ENCODE peak calls at places on chromosomes 11 and 22, in six cellular contexts. D, A, S, M, Y and R are unnamed samples.

GRCh38 chr22:40638261-40638660 is 1.7 kb upstream of the MRTFA start:
- DNase-seq in Y (no peak), A (no peak), S (no peak), D (no peak), M (no peak), R (no peak)

GRCh38 chr11:77407613-77408012 is 66.3 kb downstream of the PAK1 start:
- DNase-seq in D (no peak), M (peak), S (peak), Y (peak), A (peak), R (no peak)

GRCh38 chr22:43789452-43789851 is 22.7 kb downstream of the EFCAB6 start:
- DNase-seq in Y (no peak), A (peak), M (peak), D (no peak), S (peak), R (no peak)

GRCh38 chr22:37343343-37343742 is 61.0 kb downstream of the CYTH4 start:
- DNase-seq in S (no peak), Y (no peak), M (no peak), A (no peak), D (peak), R (no peak)

GRCh38 chr11:47980093-47980906 is at the start of gene PTPRJ:
- DNase-seq in S (peak), D (peak), M (peak), A (no peak), Y (peak), R (peak)

GRCh38 chr11:111379500-111380136 is 543 bp upstream of the POU2AF1 start:
- DNase-seq in S (no peak), Y (no peak), M (no peak), A (no peak), D (no peak), R (no peak)

GRCh38 chr11:89736566-89736965 is 26.5 kb downstream of the TRIM77 start:
- DNase-seq in A (no peak), Y (no peak), D (no peak), S (no peak), M (no peak), R (no peak)

GRCh38 chr11:88692306-88692705 is 354.8 kb upstream of the CTSC start:
- DNase-seq in S (no peak), A (no peak), M (no peak), Y (no peak), D (no peak), R (no peak)

GRCh38 chr11:35330924-35331323 is 88.4 kb downstream of the SLC1A2 start:
- DNase-seq in S (no peak), M (no peak), A (no peak), D (no peak), Y (no peak), R (no peak)

GRCh38 chr22:39785232-39785631 is 108.3 kb downstream of the ENTHD1 start:
- DNase-seq in M (no peak), D (no peak), A (no peak), Y (no peak), S (no peak), R (no peak)

GRCh38 chr22:33476716-33477115 is 418.5 kb upstream of the SYN3 start:
- DNase-seq in M (peak), S (peak), A (peak), Y (no peak), D (no peak), R (no peak)

GRCh38 chr11:91047882-91048281 is 825.0 kb upstream of the CHORDC1 start:
- DNase-seq in S (no peak), D (no peak), A (no peak), Y (no peak), M (no peak), R (no peak)

GRCh38 chr11:104385884-104386283 is 221.9 kb upstream of the PDGFD start:
- DNase-seq in Y (no peak), S (no peak), M (no peak), D (no peak), A (no peak), R (no peak)

GRCh38 chr11:726278-726915 is 20.4 kb downstream of the EPS8L2 start:
- DNase-seq in D (no peak), Y (no peak), A (no peak), M (no peak), S (peak), R (no peak)

GRCh38 chr22:38082986-38083710 is 836 bp downstream of the SLC16A8 start:
- DNase-seq in D (no peak), M (no peak), A (no peak), S (no peak), Y (no peak), R (no peak)

DNA sequence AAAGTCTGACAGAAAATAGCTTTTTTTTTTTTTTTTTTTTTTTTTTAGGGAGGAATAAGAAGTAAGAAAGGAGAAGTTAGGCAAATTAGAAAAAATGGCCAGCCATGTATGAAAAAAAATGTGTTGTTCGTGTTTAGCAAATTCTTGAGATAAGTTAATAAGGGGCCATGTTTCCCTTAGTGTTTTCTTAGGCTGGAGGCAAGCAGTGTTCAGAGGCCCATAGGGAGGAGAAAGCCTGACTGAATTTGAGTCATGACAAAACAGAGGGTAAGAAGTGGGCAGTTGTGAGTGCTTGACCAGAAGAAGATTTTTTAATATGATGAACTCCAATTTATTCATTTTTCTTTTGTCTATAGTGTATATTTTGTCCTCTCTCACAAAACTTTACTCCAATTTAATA is 766.4 kb downstream of the FAM181B start:
- DNase-seq in M (no peak), D (no peak), S (no peak), A (peak), Y (no peak), R (no peak)
- H3K27ac ChIP-seq in M (no peak), D (no peak), S (no peak), A (no peak), Y (no peak), R (no peak)

DNA sequence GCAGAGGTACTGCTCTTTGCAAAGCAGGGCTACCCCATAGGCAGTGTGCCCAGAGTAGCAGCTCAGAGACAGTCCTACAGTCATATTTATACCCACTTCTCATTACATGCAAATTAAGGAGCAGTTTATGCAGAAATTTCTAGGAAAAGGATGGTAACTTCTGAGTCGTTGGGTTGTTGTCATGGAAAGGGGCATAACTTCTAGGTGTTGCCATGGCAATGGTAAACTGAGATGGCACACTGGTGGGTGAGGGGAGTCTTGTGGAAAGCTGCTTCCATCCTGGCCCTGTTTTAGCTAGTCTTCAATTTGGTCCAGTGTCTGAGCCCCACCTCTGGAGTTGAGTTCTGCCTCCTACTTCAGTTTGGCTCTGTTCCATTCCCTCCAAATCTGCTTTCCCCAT is 77.4 kb downstream of the MN1 start:
- DNase-seq in M (no peak), S (no peak), D (no peak), Y (no peak), A (no peak), R (no peak)
- H3K27ac ChIP-seq in M (no peak), S (no peak), D (no peak), Y (no peak), A (no peak), R (no peak)

DNA sequence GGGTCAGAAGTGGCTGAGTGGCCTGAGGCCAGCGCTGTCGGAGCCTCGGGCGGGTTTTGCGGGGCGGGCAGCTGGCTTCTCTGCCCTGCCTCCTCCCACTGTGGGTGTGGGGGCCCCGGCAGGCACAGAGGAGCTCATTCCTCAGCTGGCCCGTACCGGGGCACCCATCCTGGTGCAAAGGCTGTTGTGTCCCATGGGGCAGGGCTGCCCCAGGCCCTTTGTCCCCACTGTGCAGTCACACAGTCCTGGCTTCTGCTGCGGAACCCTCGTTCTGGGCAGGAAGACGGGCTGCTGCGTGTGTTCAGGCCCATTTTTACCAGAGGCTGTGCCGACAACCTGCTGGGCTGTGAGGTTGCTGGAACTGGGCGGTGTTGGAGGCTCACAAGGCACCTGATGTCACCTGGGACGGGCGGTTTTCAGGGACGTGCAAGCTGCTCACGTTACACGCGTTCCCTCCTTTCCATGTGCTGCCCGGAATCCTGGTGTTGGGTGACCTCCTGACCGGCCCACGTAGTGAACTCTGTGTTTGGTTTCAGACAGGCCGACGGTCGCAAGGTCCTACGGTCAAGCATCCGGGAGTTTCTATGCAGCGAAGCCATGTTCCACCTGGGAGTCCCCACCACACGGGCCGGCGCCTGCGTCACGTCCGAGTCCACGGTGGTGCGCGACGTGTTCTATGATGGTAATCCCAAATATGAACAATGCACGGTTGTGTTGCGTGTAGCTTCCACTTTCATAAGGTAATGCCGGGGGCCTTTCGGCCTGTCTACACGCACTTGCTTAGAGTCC is 5.2 kb downstream of the SELENOO start:
- DNase-seq in M (no peak), Y (no peak), A (no peak), S (no peak), D (no peak), R (no peak)
- H3K27ac ChIP-seq in M (no peak), Y (no peak), A (no peak), S (no peak), D (peak), R (no peak)

GRCh38 chr11:44404736-44405395 is 94.9 kb upstream of the ALX4 start:
- DNase-seq in A (no peak), D (no peak), M (no peak), Y (no peak), S (no peak), R (no peak)

GRCh38 chr11:44409071-44409470 is 99.1 kb upstream of the ALX4 start:
- DNase-seq in D (no peak), M (no peak), Y (no peak), S (no peak), A (no peak), R (no peak)

GRCh38 chr11:44407211-44407996 is 97.5 kb upstream of the ALX4 start:
- DNase-seq in D (no peak), A (no peak), M (no peak), Y (no peak), S (peak), R (no peak)

GRCh38 chr11:44409558-44410236 is 99.8 kb upstream of the ALX4 start:
- DNase-seq in S (no peak), Y (no peak), M (no peak), D (no peak), A (no peak), R (no peak)

DNA sequence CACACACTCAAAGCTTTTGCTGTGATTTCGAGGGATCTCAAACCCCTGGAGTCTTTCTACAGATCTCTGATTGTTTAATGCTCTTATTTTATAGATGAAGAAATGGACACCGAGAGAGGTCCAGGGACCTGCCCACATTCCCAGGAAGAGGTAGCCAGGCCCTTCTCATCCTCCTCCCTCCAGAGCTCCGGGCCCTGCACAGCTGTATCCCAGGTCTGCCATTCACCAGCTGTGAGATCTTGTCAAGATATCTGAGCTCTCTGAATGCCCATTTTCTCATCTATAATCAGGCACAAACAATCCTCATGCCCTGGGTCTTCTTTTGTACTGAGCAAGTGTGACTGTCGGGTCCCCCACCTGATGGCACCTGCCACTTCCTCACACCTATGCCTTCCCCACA is 98.2 kb upstream of the ALX4 start:
- DNase-seq in M (no peak), D (no peak), A (no peak), Y (no peak), S (no peak), R (no peak)
- H3K27ac ChIP-seq in M (no peak), D (no peak), A (no peak), Y (no peak), S (no peak), R (no peak)

DNA sequence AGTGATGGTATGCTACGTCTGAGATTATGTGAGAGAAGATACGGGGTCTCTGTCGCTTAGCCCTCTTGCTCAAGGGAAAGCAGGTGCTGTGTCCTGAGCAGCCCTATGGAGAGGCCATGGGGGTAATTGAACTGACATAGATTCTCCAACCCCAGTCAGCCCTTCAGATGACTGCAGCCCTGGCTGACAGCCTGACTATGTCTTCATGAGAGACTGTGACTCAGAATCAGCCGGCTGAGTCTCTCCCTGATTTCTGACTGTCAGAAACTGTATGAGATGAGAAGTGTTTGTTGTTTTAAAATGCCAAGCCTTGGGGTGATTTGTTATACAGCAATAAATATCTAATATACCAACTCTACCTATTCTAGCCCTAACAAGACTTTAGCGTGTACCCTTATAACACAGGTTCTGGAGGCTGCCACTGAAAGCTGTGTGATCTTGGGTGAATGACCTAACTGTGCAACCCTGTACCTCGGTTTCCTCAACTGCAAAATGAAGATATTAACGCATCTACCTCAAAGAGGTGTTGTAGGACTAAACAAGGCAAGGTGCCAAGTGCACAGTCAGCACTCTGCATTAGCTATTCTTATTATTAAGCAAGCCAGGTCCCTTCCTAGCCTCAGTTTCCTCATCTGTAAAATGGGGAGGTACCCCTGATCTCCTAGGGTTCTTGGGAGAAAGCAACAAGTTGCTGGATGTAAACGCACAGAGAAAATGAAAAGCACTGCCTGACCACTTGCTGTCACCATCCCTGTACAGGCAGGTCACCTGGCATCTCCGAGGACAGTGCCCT is 24.9 kb downstream of the SLC43A1 start:
- DNase-seq in A (peak), D (no peak), S (no peak), M (no peak), Y (no peak), R (no peak)
- H3K27ac ChIP-seq in A (no peak), D (no peak), S (no peak), M (no peak), Y (no peak), R (no peak)

GRCh38 chr11:86673872-86674750 is 1.7 kb upstream of the ME3 start:
- DNase-seq in D (no peak), M (no peak), A (no peak), Y (no peak), S (no peak), R (no peak)

GRCh38 chr11:86673055-86673843 is 833 bp upstream of the ME3 start:
- DNase-seq in D (no peak), Y (no peak), M (no peak), A (no peak), S (no peak), R (no peak)

GRCh38 chr11:86676010-86676409 is 3.6 kb upstream of the ME3 start:
- DNase-seq in D (no peak), A (no peak), M (no peak), Y (no peak), S (no peak), R (no peak)

GRCh38 chr11:86676533-86677154 is 4.2 kb upstream of the ME3 start:
- DNase-seq in A (no peak), M (peak), S (no peak), Y (no peak), D (no peak), R (no peak)

GRCh38 chr11:86674965-86675364 is 2.5 kb upstream of the ME3 start:
- DNase-seq in D (no peak), A (no peak), S (no peak), M (no peak), Y (peak), R (no peak)
- H3K27ac ChIP-seq in D (no peak), A (no peak), S (no peak), M (no peak), Y (no peak), R (no peak)

GRCh38 chr11:44893250-44894216 is 57.1 kb downstream of the TP53I11 start:
- DNase-seq in Y (no peak), M (no peak), D (no peak), A (no peak), S (peak), R (peak)
- H3K27ac ChIP-seq in Y (no peak), M (no peak), D (no peak), A (no peak), S (peak), R (peak)

DNA sequence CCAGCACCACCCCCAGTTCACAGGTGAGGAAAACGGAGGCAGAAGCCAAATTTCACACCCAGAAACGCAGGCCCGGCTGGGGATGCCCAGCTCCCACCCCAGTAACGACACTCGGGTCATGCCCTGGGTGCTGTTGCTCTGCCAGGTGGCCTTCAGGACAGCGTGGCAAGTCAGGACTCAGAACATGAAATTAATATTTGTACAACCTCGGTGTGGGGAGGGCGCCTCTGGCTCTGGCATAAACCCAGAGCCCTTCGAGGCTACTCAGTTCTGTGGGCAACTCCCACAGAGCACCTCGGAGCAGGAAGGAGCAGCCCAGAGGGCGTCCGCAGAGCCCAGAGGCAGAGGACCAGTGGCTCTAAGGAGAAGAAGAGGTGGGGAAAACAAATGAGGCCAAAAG is 71.6 kb downstream of the CELSR1 start:
- DNase-seq in A (no peak), S (no peak), D (no peak), Y (no peak), M (no peak), R (no peak)
- H3K27ac ChIP-seq in A (no peak), S (no peak), D (no peak), Y (no peak), M (peak), R (no peak)

GRCh38 chr11:72631806-72632731 is 42.2 kb downstream of the PDE2A start:
- DNase-seq in A (no peak), S (peak), Y (peak), M (no peak), D (peak), R (peak)
- H3K27ac ChIP-seq in A (no peak), S (peak), Y (peak), M (no peak), D (peak), R (peak)

GRCh38 chr22:26558246-26558895 is 31.6 kb downstream of the TPST2 start:
- DNase-seq in M (no peak), S (peak), Y (no peak), A (peak), D (no peak), R (no peak)

GRCh38 chr22:26555478-26555877 is 34.5 kb downstream of the TPST2 start:
- DNase-seq in Y (no peak), D (no peak), A (no peak), M (no peak), S (peak), R (no peak)

GRCh38 chr22:26559961-26560575 is 29.9 kb downstream of the TPST2 start:
- DNase-seq in M (no peak), Y (no peak), D (no peak), A (no peak), S (peak), R (no peak)

GRCh38 chr22:26554956-26555355 is 35.0 kb downstream of the TPST2 start:
- DNase-seq in D (no peak), Y (no peak), A (no peak), M (no peak), S (no peak), R (no peak)

GRCh38 chr22:26556904-26557303 is 33.0 kb downstream of the TPST2 start:
- DNase-seq in D (no peak), A (no peak), Y (no peak), M (no peak), S (peak), R (no peak)
- H3K27ac ChIP-seq in D (peak), A (no peak), Y (no peak), M (no peak), S (peak), R (no peak)